ENCODE peak calls at places on chromosomes 7 and 10, in four cellular contexts. E is tibial nerve, K is transverse colon, H is adrenal gland. W is an unnamed sample.
A peak's percentile ranks its signal among the peaks of the same experiment; 100 is the strongest.

GRCh38 chr10:114279886-114280644 is 41.0 kb downstream of the VWA2 start:
- DNase-seq in E (no peak), K (no peak), H (no peak), W (no peak)

GRCh38 chr10:29689001-29689400 is 54.2 kb upstream of the SVIL start:
- DNase-seq in E (no peak), K (no peak), H (no peak), W (no peak)

GRCh38 chr10:102644066-102644645 is at the start of gene TRIM8:
- DNase-seq in E (no peak), K (peak; percentile 69), H (no peak), W (no peak)

GRCh38 chr10:58590152-58590551 is 77.5 kb downstream of the BICC1 start:
- DNase-seq in E (no peak), K (no peak), H (peak; percentile 73), W (peak; percentile 72)

GRCh38 chr7:148334959-148335577 is 255.5 kb upstream of the C7orf33 start:
- DNase-seq in E (no peak), K (no peak), H (no peak), W (no peak)

GRCh38 chr10:25498645-25499044 is 323.8 kb downstream of the GPR158 start:
- DNase-seq in E (no peak), K (no peak), H (no peak), W (no peak)

GRCh38 chr10:122417667-122418066 is 36.8 kb upstream of the ARMS2 start:
- DNase-seq in E (no peak), K (no peak), H (no peak), W (no peak)

GRCh38 chr10:9229702-9230101 is 1175.2 kb downstream of the GATA3 start:
- DNase-seq in E (no peak), K (no peak), H (no peak), W (no peak)

GRCh38 chr7:19144661-19145428 is at the start of gene FERD3L:
- DNase-seq in E (no peak), K (no peak), H (no peak), W (no peak)

GRCh38 chr7:74343281-74344127 is 54.3 kb downstream of the CLIP2 start:
- DNase-seq in E (no peak), K (no peak), H (peak; percentile 74), W (no peak)

GRCh38 chr10:85606401-85606800 is 760.2 kb downstream of the GRID1 start:
- DNase-seq in E (no peak), K (no peak), H (no peak), W (no peak)

GRCh38 chr10:132387723-132388210 is 9.2 kb upstream of the PWWP2B start:
- DNase-seq in E (no peak), K (peak; percentile 84), H (peak; percentile 70), W (peak; percentile 81)

GRCh38 chr10:19917756-19918478 is 101.7 kb downstream of the PLXDC2 start:
- DNase-seq in E (no peak), K (no peak), H (no peak), W (no peak)

GRCh38 chr10:49759787-49760551 is 2.2 kb downstream of the OGDHL start:
- DNase-seq in E (no peak), K (no peak), H (no peak), W (no peak)

GRCh38 chr10:117892681-117893220 is 154.0 kb downstream of the RAB11FIP2 start:
- DNase-seq in E (no peak), K (no peak), H (no peak), W (no peak)

GRCh38 chr7:106165328-106165727 is 53.2 kb upstream of the SYPL1 start:
- DNase-seq in E (no peak), K (no peak), H (no peak), W (no peak)

GRCh38 chr7:13198741-13199140 is 511.3 kb downstream of the ARL4A start:
- DNase-seq in E (no peak), K (no peak), H (no peak), W (no peak)

GRCh38 chr10:46251857-46252847 is 34.6 kb upstream of the ANTXRL start:
- DNase-seq in E (no peak), K (no peak), H (no peak), W (peak; percentile 12)

GRCh38 chr7:40544277-40544723 is 409.5 kb downstream of the SUGCT start:
- DNase-seq in E (no peak), K (no peak), H (no peak), W (no peak)

GRCh38 chr10:100346765-100347567 is at the start of gene SCD:
- DNase-seq in E (peak; percentile 48), K (peak; percentile 77), H (peak; percentile 96), W (peak; percentile 94)

GRCh38 chr7:107384025-107384424 is 85.8 kb upstream of the GPR22 start:
- DNase-seq in E (no peak), K (no peak), H (no peak), W (no peak)

GRCh38 chr10:23403719-23404118 is 35.2 kb upstream of the OTUD1 start:
- DNase-seq in E (no peak), K (no peak), H (no peak), W (no peak)

GRCh38 chr7:94182066-94182465 is 177.9 kb upstream of the BET1 start:
- DNase-seq in E (no peak), K (no peak), H (no peak), W (no peak)

GRCh38 chr10:91925022-91925320 is 1.4 kb downstream of the BTAF1 start:
- DNase-seq in E (no peak), K (no peak), H (no peak), W (no peak)

GRCh38 chr10:96998329-96998888 is 166.3 kb downstream of the LCOR start:
- DNase-seq in E (no peak), K (no peak), H (peak; percentile 56), W (no peak)

GRCh38 chr7:76257973-76258372 is 44.5 kb upstream of the HSPB1 start:
- DNase-seq in E (no peak), K (no peak), H (no peak), W (no peak)

GRCh38 chr10:5538892-5539651 is 14.3 kb downstream of the CALML3 start:
- DNase-seq in E (no peak), K (peak; percentile 7), H (no peak), W (no peak)

GRCh38 chr7:130804156-130804708 is 70.2 kb upstream of the KLF14 start:
- DNase-seq in E (no peak), K (no peak), H (no peak), W (no peak)

GRCh38 chr10:94133239-94133638 is 139.5 kb downstream of the PLCE1 start:
- DNase-seq in E (no peak), K (no peak), H (peak; percentile 66), W (peak; percentile 76)

GRCh38 chr10:1638889-1639418 is 98.4 kb downstream of the ADARB2 start:
- DNase-seq in E (no peak), K (no peak), H (no peak), W (no peak)

DNA sequence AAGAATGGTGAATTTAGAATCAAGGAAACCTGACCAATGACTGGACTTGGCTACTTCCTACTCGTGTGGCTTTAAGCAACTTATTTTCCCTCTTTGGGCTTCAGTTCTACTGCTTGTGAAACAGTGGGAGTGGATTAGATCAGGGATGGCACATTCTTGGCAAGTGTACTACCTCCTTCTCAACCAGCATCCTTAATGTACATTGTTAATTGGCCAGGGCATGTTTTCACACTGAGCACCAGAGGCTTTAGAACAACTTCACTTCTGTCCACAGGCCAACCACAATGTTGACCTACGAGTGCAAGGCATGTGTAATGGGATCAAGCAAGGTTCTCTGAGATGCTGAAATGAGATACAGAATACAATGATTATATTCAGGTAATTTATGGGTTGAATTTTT is 315.3 kb downstream of the ADRA2A start:
- DNase-seq in E (no peak), K (no peak), H (no peak), W (no peak)
- H3K4me3 ChIP-seq in E (no peak overlapping the region), K (no peak overlapping the region), H (no peak overlapping the region), W (no peak overlapping the region)

GRCh38 chr7:35906191-35906908 is 105.5 kb downstream of the SEPTIN7 start:
- DNase-seq in E (no peak), K (peak; percentile 57), H (peak; percentile 61), W (peak; percentile 77)
- TF ChIP-seq POLR2A in E (no peak), K (no peak), H (no peak), W (no peak)

DNA sequence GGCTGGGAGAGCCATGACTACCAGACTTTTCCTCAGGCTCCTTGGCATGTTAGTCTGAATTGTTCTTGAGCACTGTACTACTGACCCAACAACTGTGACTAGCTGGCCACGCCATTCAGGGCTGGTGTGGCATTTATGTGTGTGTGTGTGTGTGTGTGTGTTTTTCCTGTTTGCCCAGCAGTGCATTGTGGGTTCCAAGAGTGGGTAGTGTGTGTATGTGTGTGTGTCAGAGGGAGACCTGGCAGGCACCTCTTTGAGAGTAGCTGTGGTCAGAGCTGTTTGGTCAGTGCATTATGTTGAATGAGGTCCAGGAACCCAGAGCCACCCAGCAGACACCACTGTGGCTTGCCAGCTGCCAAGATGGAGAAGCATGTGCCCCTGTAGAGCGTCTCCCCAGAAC is 9.1 kb downstream of the PCBD1 start:
- DNase-seq in E (no peak), K (no peak), H (no peak), W (no peak)
- H3K4me3 ChIP-seq in E (no peak overlapping the region), K (no peak overlapping the region), H (no peak overlapping the region), W (no peak overlapping the region)

GRCh38 chr10:2962194-2962593 is 105.2 kb upstream of the PFKP start:
- DNase-seq in E (no peak), K (no peak), H (no peak), W (no peak)
- TF ChIP-seq POLR2A in E (no peak), K (no peak), H (no peak), W (no peak)

GRCh38 chr10:121371836-121372235 is 226.4 kb downstream of the FGFR2 start:
- DNase-seq in E (no peak), K (no peak), H (no peak), W (no peak)

GRCh38 chr10:121374121-121374520 is 224.1 kb downstream of the FGFR2 start:
- DNase-seq in E (no peak), K (no peak), H (no peak), W (no peak)

GRCh38 chr10:121368347-121369025 is 229.8 kb downstream of the FGFR2 start:
- DNase-seq in E (no peak), K (no peak), H (no peak), W (no peak)

GRCh38 chr10:121375201-121375600 is 223.0 kb downstream of the FGFR2 start:
- DNase-seq in E (no peak), K (no peak), H (no peak), W (no peak)

DNA sequence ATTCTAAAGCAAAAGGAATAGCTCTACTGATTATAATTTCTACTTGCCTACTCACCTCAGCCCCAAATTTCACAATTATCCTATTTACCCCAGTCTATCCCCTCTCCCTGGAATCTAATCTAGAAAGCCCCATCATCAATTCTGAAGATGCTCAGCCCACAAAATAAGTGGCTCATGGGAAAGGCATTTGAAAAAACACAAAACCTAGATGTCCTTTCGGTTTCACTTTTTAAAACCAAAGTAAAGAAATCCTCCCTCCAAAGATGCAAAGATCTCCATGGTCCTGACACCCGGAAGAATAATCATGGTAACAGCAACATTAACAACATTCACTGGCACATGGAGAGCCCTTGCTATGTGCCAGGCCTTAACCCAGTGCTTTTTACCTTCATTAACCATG is 224.8 kb downstream of the FGFR2 start:
- DNase-seq in E (no peak), K (no peak), H (no peak), W (no peak)
- H3K4me3 ChIP-seq in E (no peak overlapping the region), K (no peak overlapping the region), H (no peak overlapping the region), W (no peak overlapping the region)

W was measured in testis.